ENCODE peak calls at places on chromosomes 1 and 21, in four cellular contexts. U is mucosa of descending colon, G is PC-9, O is A549. E is an unnamed sample.

GRCh38 chr1:2980073-2980791 is 41.0 kb upstream of the ACTRT2 start:
- DNase-seq in U (peak), G (no peak), O (no peak), E (no peak)

GRCh38 chr1:43678940-43679339 is 28.4 kb upstream of the ST3GAL3 start:
- DNase-seq in U (no peak), G (no peak), O (no peak), E (no peak)

GRCh38 chr1:17540255-17541001 is 930 bp downstream of the ARHGEF10L start:
- DNase-seq in U (peak), G (no peak), O (no peak), E (no peak)

GRCh38 chr1:236311040-236311439 is 29.3 kb upstream of the ERO1B start:
- DNase-seq in U (no peak), G (no peak), O (no peak), E (no peak)

GRCh38 chr1:25997759-25998074 is at the start of gene PAFAH2:
- DNase-seq in U (no peak), G (no peak), O (no peak), E (no peak)

GRCh38 chr1:117060441-117061317 is 553 bp downstream of the TTF2 start:
- DNase-seq in U (peak), G (peak), O (peak), E (peak)

GRCh38 chr1:85148524-85149250 is 52.1 kb downstream of the SYDE2 start:
- DNase-seq in U (no peak), G (no peak), O (no peak), E (no peak)

GRCh38 chr21:39681257-39681656 is 63.7 kb upstream of the IGSF5 start:
- DNase-seq in U (no peak), G (no peak), O (no peak), E (no peak)

GRCh38 chr1:229557913-229558414 is 543 bp downstream of the ABCB10 start:
- DNase-seq in U (peak), G (no peak), O (peak), E (peak)

GRCh38 chr1:51512611-51513010 is 6.5 kb downstream of the EPS15 start:
- DNase-seq in U (no peak), G (no peak), O (no peak), E (no peak)

GRCh38 chr1:58905126-58905490 is 121.3 kb upstream of the JUN start:
- DNase-seq in U (no peak), G (no peak), O (no peak), E (no peak)

GRCh38 chr1:175317309-175317708 is 124.7 kb upstream of the KIAA0040 start:
- DNase-seq in U (no peak), G (no peak), O (no peak), E (no peak)

GRCh38 chr1:182181167-182181572 is 119.7 kb upstream of the ZNF648 start:
- DNase-seq in U (no peak), G (peak), O (no peak), E (peak)

GRCh38 chr1:156126043-156126700 is 11.7 kb downstream of the LMNA start:
- DNase-seq in U (peak), G (peak), O (peak), E (peak)

GRCh38 chr1:41317356-41317755 is 43.9 kb upstream of the FOXO6 start:
- DNase-seq in U (no peak), G (peak), O (no peak), E (no peak)

GRCh38 chr21:43311303-43311817 is 115.6 kb downstream of the SIK1 start:
- DNase-seq in U (peak), G (no peak), O (no peak), E (no peak)

GRCh38 chr1:115710859-115711624 is 57.5 kb downstream of the CASQ2 start:
- DNase-seq in U (no peak), G (peak), O (no peak), E (no peak)

GRCh38 chr1:16048573-16049189 is 5.1 kb downstream of the CLCNKB start:
- DNase-seq in U (peak), G (no peak), O (no peak), E (peak)

GRCh38 chr1:235874226-235874625 is 7.5 kb upstream of the LYST start:
- DNase-seq in U (no peak), G (no peak), O (no peak), E (no peak)

GRCh38 chr1:81174052-81174451 is 626.7 kb upstream of the ADGRL2 start:
- DNase-seq in U (no peak), G (peak), O (no peak), E (peak)

GRCh38 chr1:15027515-15027948 is 126.0 kb upstream of the TMEM51 start:
- DNase-seq in U (peak), G (no peak), O (peak), E (peak)

GRCh38 chr21:44434936-44435635 is 20.2 kb upstream of the LRRC3 start:
- DNase-seq in U (no peak), G (no peak), O (no peak), E (no peak)

GRCh38 chr1:241411056-241411775 is 54.2 kb upstream of the RGS7 start:
- DNase-seq in U (no peak), G (no peak), O (no peak), E (no peak)

GRCh38 chr1:44239961-44240371 is 26.7 kb downstream of the DMAP1 start:
- DNase-seq in U (no peak), G (no peak), O (no peak), E (no peak)

GRCh38 chr21:43600642-43601397 is 58.5 kb downstream of the HSF2BP start:
- DNase-seq in U (no peak), G (peak), O (no peak), E (peak)

GRCh38 chr1:10867138-10867721 is 70.8 kb upstream of the CASZ1 start:
- DNase-seq in U (peak), G (no peak), O (peak), E (peak)

GRCh38 chr21:40129809-40130208 is 262.6 kb downstream of the PCP4 start:
- DNase-seq in U (no peak), G (no peak), O (no peak), E (no peak)

GRCh38 chr1:101592861-101593260 is 356.0 kb downstream of the S1PR1 start:
- DNase-seq in U (no peak), G (no peak), O (no peak), E (no peak)

GRCh38 chr1:153494976-153495535 is 34.6 kb upstream of the S100A7 start:
- DNase-seq in U (peak), G (no peak), O (peak), E (peak)

GRCh38 chr1:53826367-53826766 is 11.7 kb downstream of the NDC1 start:
- DNase-seq in U (no peak), G (no peak), O (peak), E (no peak)

GRCh38 chr21:43333301-43334062 is 93.4 kb downstream of the SIK1 start:
- DNase-seq in U (no peak), G (peak), O (peak), E (peak)

GRCh38 chr1:16677552-16678423 is 11.0 kb upstream of the RNU1-3 start:
- DNase-seq in U (peak), G (peak), O (peak), E (peak)

GRCh38 chr1:28983509-28984310 is 69.3 kb downstream of the EPB41 start:
- DNase-seq in U (no peak), G (no peak), O (no peak), E (no peak)

DNA sequence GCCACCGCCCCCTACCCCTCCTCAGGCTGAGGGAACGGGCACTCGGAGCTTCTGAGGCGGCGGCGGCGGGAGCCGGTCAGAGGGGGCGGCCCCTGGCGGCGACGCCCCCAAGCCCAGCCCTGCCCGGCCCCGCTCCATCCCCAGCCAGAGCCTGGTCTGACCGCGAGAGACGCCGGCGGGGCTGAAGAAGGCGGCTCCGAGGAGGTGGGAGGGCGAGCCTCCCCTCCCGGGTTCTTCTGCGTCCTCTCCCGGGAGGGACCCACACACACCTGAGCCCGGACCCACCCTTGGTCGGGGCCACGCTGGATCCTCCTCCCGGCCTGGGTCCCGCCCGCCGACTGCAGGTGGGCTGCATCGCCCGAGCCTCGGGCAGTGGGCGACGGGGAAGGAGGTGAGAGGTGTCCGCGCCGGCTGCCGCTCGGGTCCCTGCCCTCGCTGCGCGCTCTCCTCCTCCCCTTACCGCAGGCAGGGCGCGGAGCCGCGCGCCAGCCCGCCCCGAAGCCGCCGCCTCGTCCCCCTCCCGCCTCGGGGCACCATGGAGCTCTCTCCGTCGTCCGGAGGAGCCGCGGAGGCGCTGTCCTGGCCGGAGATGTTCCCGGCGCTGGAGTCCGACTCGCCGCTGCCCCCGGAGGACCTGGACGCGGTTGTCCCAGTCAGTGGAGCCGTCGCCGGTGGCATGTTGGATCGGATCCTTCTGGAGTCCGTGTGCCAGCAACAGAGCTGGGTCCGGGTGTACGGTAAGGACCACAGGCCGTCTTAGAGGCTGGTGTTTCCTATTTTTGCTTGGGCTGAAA is at the start of gene RASAL2:
- DNase-seq in U (peak), G (peak), O (peak), E (peak)
- TF ChIP-seq CTCF in U (no peak), G (peak), O (no peak), E (no peak)

GRCh38 chr1:151638812-151639211 is 27.0 kb downstream of the SNX27 start:
- DNase-seq in U (no peak), G (no peak), O (no peak), E (no peak)

GRCh38 chr1:151638074-151638775 is 26.4 kb downstream of the SNX27 start:
- DNase-seq in U (no peak), G (no peak), O (no peak), E (no peak)

GRCh38 chr1:151641229-151641628 is 29.4 kb downstream of the SNX27 start:
- DNase-seq in U (no peak), G (no peak), O (no peak), E (no peak)

GRCh38 chr1:151635479-151636072 is 23.7 kb downstream of the SNX27 start:
- DNase-seq in U (no peak), G (no peak), O (no peak), E (no peak)

DNA sequence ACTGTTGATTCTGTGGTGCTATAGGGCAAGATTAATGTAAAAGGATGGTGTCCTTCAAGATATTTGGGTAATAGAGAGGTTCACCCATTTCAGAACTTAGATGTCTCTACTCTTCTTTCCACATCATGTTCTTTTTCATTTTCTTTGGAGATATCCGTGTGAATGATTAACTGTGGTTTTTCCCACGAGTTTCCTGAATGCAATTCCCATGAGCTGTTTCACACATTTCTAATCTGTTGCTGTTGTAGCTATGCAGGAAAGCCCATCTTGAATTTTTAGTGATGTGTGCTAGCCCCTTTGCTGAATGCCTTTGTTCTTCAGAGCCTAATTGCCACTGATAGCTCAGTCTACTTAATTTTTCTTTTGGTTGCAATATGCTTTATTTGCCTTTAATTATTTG is 27.6 kb downstream of the SNX27 start:
- DNase-seq in U (no peak), G (no peak), O (peak), E (peak)
- TF ChIP-seq CTCF in U (no peak), G (no peak), O (no peak), E (no peak)

GRCh38 chr1:118827207-118827606 is 160.9 kb downstream of the TBX15 start:
- DNase-seq in U (no peak), G (no peak), O (no peak), E (no peak)

GRCh38 chr1:118826669-118827068 is 161.5 kb downstream of the TBX15 start:
- DNase-seq in U (no peak), G (no peak), O (no peak), E (no peak)

GRCh38 chr1:118815909-118816308 is 172.2 kb downstream of the TBX15 start:
- DNase-seq in U (no peak), G (no peak), O (no peak), E (no peak)

GRCh38 chr1:118825619-118826018 is 162.5 kb downstream of the TBX15 start:
- DNase-seq in U (no peak), G (no peak), O (no peak), E (no peak)

GRCh38 chr1:118821801-118822200 is 166.3 kb downstream of the TBX15 start:
- DNase-seq in U (no peak), G (no peak), O (no peak), E (no peak)
- TF ChIP-seq CTCF in U (no peak), G (no peak), O (no peak), E (no peak)

DNA sequence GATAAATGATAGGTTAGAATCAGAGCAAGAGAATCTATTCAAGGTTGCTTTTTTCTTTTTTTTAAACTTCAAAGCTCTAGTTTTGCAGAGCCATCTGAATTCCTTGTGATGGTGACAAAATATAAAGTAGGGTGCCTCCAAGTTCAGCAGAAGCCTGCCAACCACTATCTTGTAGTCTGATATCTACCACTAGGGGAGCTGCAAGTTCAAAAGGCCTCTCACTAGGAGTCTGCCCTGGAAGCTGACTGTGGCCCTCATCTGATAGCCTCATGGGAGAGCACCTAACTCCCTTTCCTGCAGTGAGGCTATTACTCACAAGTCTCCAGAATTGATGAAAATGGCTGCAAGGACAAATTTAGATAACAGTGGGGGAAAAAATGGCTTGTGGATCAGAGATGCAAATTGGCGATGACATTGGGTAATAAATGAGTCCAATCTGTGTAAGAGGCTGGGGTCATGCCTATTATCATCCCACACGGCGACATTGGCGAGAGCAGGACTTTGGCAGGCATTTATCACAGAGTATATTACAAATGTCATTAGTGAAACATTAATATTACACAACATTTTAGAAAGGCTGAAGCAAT is 10.7 kb upstream of the ZP4 start:
- DNase-seq in U (no peak), G (no peak), O (peak), E (peak)
- TF ChIP-seq CTCF in U (no peak), G (peak), O (peak), E (peak)

GRCh38 chr1:224434447-224435317 is at the start of gene WDR26:
- DNase-seq in U (peak), G (peak), O (peak), E (peak)
- TF ChIP-seq CTCF in U (no peak), G (peak), O (no peak), E (no peak)

DNA sequence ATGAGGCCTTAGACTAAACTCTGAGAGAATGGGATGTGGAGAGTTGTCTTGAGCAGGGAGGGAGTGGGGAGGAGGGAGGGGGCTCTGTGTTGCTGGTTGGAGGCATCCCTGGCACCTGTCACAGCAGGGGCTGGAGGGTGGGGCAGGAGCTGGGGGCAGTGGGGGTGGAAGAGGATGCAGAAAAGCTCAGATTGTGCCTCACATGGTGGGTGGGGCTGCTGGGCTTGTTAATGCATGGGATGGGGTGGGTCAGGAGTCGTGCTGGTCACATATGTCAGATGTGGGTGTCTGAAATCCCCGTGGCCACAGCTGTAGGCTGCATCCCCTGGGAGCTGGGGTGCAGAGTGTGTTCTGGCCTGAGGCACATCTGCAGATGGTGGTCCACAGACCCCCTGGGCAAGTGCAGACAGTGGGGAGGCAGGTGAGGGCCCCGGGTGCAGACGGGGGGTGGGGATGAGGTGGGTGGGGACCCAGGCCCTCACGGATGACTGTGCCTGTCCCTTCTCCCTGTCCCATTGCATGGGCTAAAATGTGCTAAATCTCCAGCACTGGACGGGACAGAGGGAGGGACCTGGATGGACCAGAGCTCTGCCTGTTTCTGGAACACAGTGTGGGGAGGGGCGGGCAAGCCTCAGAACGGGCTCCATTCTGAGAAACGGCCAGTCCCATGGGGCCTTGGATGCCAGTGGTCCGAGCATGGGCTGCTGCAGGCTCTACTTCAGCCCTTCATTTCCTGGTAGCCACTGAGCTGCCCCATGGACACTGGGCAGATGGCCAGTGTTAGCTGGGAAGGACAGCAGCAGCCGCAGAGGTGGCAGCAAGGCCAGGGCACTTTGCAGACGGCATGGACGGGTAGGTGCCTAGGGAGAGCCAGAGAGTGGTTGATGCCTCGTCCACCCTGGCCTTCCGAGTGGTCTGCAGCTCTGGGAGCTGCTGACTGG is 88.1 kb upstream of the COL6A1 start:
- DNase-seq in U (peak), G (no peak), O (no peak), E (no peak)
- TF ChIP-seq CTCF in U (no peak), G (no peak), O (no peak), E (no peak)

E was measured in Calu3.